ENCODE peak calls at places on chromosome X, in four cellular contexts. M, C, D and E are unnamed samples.

GRCh38 chrX:129759576-129760061 is 20.1 kb upstream of the SASH3 start:
- DNase-seq in C (no peak), M (peak; percentile 53), D (no peak), E (peak; percentile 36)

GRCh38 chrX:26649534-26649933 is 433.6 kb downstream of the MAGEB5 start:
- DNase-seq in C (no peak), M (peak; percentile 4), D (no peak), E (peak; percentile 59)

GRCh38 chrX:41457618-41458192 is 10.6 kb downstream of the NYX start:
- DNase-seq in D (no peak), M (peak; percentile 5), C (no peak), E (peak; percentile 71)

GRCh38 chrX:13719192-13719856 is 15.1 kb downstream of the TRAPPC2 start:
- DNase-seq in M (no peak), C (no peak), D (no peak), E (no peak)

GRCh38 chrX:37378399-37378798 is 29.2 kb downstream of the PRRG1 start:
- DNase-seq in C (no peak), M (peak; percentile 15), D (no peak), E (no peak)

GRCh38 chrX:109475174-109475891 is 6.6 kb downstream of the GUCY2F start:
- DNase-seq in D (peak; percentile 35), M (peak; percentile 60), C (no peak), E (peak; percentile 16)

GRCh38 chrX:120401301-120401700 is 39.4 kb downstream of the ATP1B4 start:
- DNase-seq in C (no peak), D (no peak), M (no peak), E (no peak)

GRCh38 chrX:103565752-103566151 is 19.6 kb upstream of the TCEAL4 start:
- DNase-seq in D (no peak), C (no peak), M (peak; percentile 86), E (no peak)

GRCh38 chrX:148204195-148204594 is 223.1 kb downstream of the FMR1NB start:
- DNase-seq in M (no peak), C (no peak), D (no peak), E (no peak)

GRCh38 chrX:13014111-13015094 is 30.0 kb downstream of the FAM9C start:
- DNase-seq in C (no peak), M (no peak), D (no peak), E (no peak)

GRCh38 chrX:72308566-72309296 is 3.0 kb upstream of the CITED1 start:
- DNase-seq in M (peak; percentile 68), C (no peak), D (peak; percentile 67), E (peak; percentile 83)

GRCh38 chrX:153901753-153902140 is 2.7 kb upstream of the AVPR2 start:
- DNase-seq in M (no peak), C (no peak), D (no peak), E (no peak)
- H3K9me3 ChIP-seq in M (no peaks in the 10 kb centered on the region), C (no peaks in the 10 kb centered on the region), D (no peaks in the 10 kb centered on the region), E (no peaks in the 10 kb centered on the region)

DNA sequence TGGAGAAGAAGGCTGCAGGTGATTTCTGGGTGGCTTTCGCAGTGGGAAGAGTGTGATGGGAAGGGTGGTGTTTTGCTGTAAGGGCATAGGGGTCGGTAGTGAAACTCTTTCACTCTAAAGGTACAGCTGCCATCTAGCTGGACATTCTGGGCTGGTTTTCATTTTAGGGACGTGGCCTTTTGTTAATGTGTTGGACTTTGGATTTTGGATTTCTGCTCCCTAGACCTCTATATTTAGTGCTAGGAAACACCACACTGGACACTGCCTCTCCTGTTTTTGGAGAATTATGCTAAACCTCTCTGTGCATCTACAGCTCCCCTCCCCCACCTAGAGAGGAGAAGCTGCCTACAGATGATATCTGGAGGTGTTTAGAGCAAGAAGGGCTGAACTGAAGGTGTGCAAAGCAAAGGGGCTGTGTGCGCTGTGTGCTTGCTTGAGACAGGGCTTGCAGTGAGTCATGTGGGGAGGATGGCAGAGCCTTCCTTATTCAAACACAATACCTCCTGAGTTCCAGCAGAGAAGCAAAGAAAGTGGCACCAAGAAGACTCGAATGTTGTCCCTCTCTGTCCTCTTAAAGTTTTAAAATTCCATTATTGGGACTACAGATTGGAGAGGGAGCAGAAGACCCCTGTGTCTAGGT is 47.9 kb downstream of the STARD8 start:
- DNase-seq in D (no peak), C (no peak), M (peak; percentile 34), E (no peak)
- H3K4me1 ChIP-seq in D (peaks cover 47% of the 10 kb centered on the region), C (no peaks in the 10 kb centered on the region), M (peaks cover 20% of the 10 kb centered on the region), E (peaks cover 13% of the 10 kb centered on the region)

DNA sequence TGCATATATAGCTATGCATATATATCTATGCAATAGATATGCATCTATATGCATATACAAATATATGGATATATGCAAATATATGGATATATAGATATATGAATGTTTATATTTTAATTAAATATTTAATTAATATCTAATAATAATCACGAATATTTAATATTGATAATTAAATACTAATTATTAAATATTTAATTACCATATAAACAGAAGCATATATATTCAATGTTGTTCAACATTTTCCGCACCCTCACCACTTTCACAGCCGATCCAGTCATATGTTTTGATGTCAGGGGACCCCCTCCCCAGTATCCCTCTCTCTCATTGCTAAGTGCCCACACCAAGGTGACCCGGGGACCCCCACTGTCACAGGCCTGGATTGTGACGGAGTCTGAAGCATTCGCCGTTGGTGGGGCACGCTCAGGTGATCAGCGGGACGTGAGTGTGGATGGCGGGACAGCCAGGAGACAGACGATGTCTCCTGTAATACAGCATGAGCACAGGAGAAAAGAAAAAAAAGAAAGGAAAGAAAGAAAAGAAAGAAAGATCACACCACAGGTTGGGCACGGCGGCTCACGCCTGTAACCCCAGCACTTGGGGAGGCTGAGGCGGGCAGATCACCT is 199.7 kb downstream of the CRLF2 start:
- DNase-seq in D (no peak), C (peak; percentile 63), M (no peak), E (no peak)
- H3K9me3 ChIP-seq in D (no peaks in the 10 kb centered on the region), C (no peaks in the 10 kb centered on the region), M (no peaks in the 10 kb centered on the region), E (no peaks in the 10 kb centered on the region)

DNA sequence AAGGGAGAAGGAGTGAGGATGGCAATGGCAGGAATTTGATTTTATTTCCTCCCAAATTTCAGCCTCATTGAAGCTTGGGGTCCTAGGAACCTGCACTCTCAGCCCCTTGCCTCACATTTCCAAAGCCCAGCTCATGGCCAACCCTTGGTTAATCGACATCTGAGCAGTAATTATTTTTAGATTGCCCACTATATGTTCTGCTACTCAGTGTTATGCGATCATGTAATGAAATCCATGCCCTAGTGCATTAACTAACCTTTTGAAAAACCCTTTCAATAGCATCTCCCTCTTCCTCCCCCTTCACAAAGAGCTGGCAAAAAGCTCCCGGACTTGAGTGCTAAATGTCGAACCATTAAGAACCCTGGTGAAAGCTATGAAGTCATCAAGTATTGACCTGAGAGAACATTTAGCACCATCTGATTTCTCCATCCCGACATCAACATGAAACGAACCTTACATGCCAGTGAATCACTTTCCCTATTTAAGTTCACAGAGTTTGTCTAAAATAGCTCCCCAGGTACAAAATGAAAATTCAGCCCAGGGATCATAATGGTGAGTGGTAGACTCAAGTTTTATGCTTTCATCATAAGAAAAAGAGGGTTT is 59.2 kb upstream of the RPS6KA3 start:
- DNase-seq in D (no peak), C (no peak), M (no peak), E (no peak)
- H3K4me1 ChIP-seq in D (no peaks in the 10 kb centered on the region), C (no peaks in the 10 kb centered on the region), M (no peaks in the 10 kb centered on the region), E (no peaks in the 10 kb centered on the region)

DNA sequence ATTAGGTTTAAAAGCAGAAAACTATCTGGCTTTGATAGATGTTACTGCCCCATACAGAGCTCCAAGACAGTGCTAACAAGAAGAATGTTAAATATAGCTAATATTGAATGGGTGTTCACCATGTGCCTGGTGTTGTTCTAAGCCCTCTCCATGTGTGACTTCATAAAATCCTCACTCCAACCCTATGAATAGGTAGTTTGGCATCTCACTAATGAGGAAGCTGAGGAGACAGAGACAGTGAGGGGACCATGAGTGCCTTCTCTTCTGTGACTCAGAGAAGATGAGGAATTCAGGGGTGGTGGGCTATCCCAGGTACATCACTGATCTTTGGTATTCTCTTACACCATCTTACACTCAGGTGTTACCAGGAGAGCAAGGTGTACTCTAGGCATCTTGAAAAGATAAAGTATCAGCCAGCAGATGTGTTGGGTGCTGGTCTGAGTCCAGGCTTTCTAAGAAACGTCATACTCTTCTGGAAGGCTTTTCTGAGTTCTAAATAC is 6.1 kb downstream of the PPP1R2C start:
- DNase-seq in C (no peak), D (no peak), M (peak; percentile 4), E (no peak)
- H3K9me3 ChIP-seq in C (no peaks in the 10 kb centered on the region), D (no peaks in the 10 kb centered on the region), M (no peaks in the 10 kb centered on the region), E (no peaks in the 10 kb centered on the region)

GRCh38 chrX:39904816-39905474 is 192.8 kb downstream of the BCOR start:
- DNase-seq in D (no peak), C (no peak), M (no peak), E (peak; percentile 29)
- H3K4me1 ChIP-seq in D (peaks cover 16% of the 10 kb centered on the region), C (peaks cover 16% of the 10 kb centered on the region), M (peaks cover 20% of the 10 kb centered on the region), E (peaks cover 41% of the 10 kb centered on the region)

DNA sequence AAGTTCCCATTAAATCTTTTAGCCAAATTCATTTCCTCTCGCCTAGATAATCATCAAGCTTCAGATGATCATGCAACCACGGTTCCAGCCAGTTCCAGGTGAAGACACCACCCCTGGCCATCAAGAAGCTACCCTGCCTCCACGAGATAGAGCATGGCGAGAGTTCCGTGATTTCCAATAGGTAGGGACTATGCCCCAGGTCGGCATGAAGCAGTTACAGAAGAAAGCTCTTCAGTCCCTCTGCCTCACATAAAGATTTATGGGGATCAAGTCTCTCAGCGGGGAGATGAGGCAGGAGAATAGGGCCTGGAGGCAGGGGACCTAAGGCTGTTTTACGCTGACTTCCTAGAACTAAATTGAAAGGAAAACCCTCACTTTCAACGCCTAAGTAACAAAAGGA is 183.9 kb downstream of the OR13H1 start:
- DNase-seq in C (no peak), D (no peak), M (no peak), E (no peak)
- H3K9me3 ChIP-seq in C (no peaks in the 10 kb centered on the region), D (no peaks in the 10 kb centered on the region), M (no peaks in the 10 kb centered on the region), E (no peaks in the 10 kb centered on the region)